ENCODE peak calls at places on chromosomes 3 and 15, in eight cellular contexts. One of them, this sample, is unnamed.

GRCh38 chr15:90581771-90582471 is 52.2 kb downstream of the CRTC3 start:
- DNase-seq in ELR: no peak
- DNase-seq in NAMALWA: no peak
- DNase-seq in stimulated activated CD4-positive, alpha-beta T cell treated with anti-CD3 and anti-CD28 coated beads, Interleukin-1b, Interleukin-23, amount 100 ng/mL, for 1 hour: no peak
- DNase-seq in hypothalamus: no peak
- DNase-seq in activated T-helper 2 cell treated with anti-CD3 and anti-CD28 coated beads, Interferon-gamma antibody, Interleukin-2, Interleukin-4, amounts not matched to agents 10 μg/mL and 5 μg/mL and 100 μg/mL, durations not matched to agents 14 hours and 24 hours and 36 hours: no peak
- DNase-seq in left cardiac atrium: no peak
- DNase-seq in WTC11: no peak
- DNase-seq in this sample: no peak

GRCh38 chr15:74889882-74890768 is at the start of gene MPI:
- DNase-seq in ELR: peak; percentile 88
- DNase-seq in NAMALWA: peak; percentile 92
- DNase-seq in stimulated activated CD4-positive, alpha-beta T cell treated with anti-CD3 and anti-CD28 coated beads, Interleukin-1b, Interleukin-23, amount 100 ng/mL, for 1 hour: peak; percentile 47
- DNase-seq in hypothalamus: peak; percentile 77
- DNase-seq in activated T-helper 2 cell treated with anti-CD3 and anti-CD28 coated beads, Interferon-gamma antibody, Interleukin-2, Interleukin-4, amounts not matched to agents 10 μg/mL and 5 μg/mL and 100 μg/mL, durations not matched to agents 14 hours and 24 hours and 36 hours: peak; percentile 82
- DNase-seq in left cardiac atrium: peak; percentile 91
- DNase-seq in WTC11: peak; percentile 90
- DNase-seq in this sample: peak; percentile 76

GRCh38 chr3:10505050-10505790 is at the start of gene ATP2B2:
- DNase-seq in ELR: no peak
- DNase-seq in NAMALWA: no peak
- DNase-seq in stimulated activated CD4-positive, alpha-beta T cell treated with anti-CD3 and anti-CD28 coated beads, Interleukin-1b, Interleukin-23, amount 100 ng/mL, for 1 hour: no peak
- DNase-seq in hypothalamus: peak; percentile 16
- DNase-seq in activated T-helper 2 cell treated with anti-CD3 and anti-CD28 coated beads, Interferon-gamma antibody, Interleukin-2, Interleukin-4, amounts not matched to agents 10 μg/mL and 5 μg/mL and 100 μg/mL, durations not matched to agents 14 hours and 24 hours and 36 hours: no peak
- DNase-seq in left cardiac atrium: no peak
- DNase-seq in WTC11: peak; percentile 56
- DNase-seq in this sample: peak; percentile 18

GRCh38 chr15:77702211-77702957 is 69.7 kb upstream of the LINGO1 start:
- DNase-seq in ELR: peak; percentile 16
- DNase-seq in NAMALWA: peak; percentile 32
- DNase-seq in stimulated activated CD4-positive, alpha-beta T cell treated with anti-CD3 and anti-CD28 coated beads, Interleukin-1b, Interleukin-23, amount 100 ng/mL, for 1 hour: no peak
- DNase-seq in hypothalamus: no peak
- DNase-seq in activated T-helper 2 cell treated with anti-CD3 and anti-CD28 coated beads, Interferon-gamma antibody, Interleukin-2, Interleukin-4, amounts not matched to agents 10 μg/mL and 5 μg/mL and 100 μg/mL, durations not matched to agents 14 hours and 24 hours and 36 hours: no peak
- DNase-seq in left cardiac atrium: peak; percentile 31
- DNase-seq in WTC11: peak; percentile 80
- DNase-seq in this sample: peak; percentile 3

GRCh38 chr15:94397377-94397776 is 166.0 kb downstream of the MCTP2 start:
- DNase-seq in ELR: no peak
- DNase-seq in NAMALWA: no peak
- DNase-seq in stimulated activated CD4-positive, alpha-beta T cell treated with anti-CD3 and anti-CD28 coated beads, Interleukin-1b, Interleukin-23, amount 100 ng/mL, for 1 hour: no peak
- DNase-seq in hypothalamus: no peak
- DNase-seq in activated T-helper 2 cell treated with anti-CD3 and anti-CD28 coated beads, Interferon-gamma antibody, Interleukin-2, Interleukin-4, amounts not matched to agents 10 μg/mL and 5 μg/mL and 100 μg/mL, durations not matched to agents 14 hours and 24 hours and 36 hours: no peak
- DNase-seq in left cardiac atrium: no peak
- DNase-seq in WTC11: no peak
- DNase-seq in this sample: no peak

GRCh38 chr15:29636140-29636539 is 186.1 kb downstream of the TJP1 start:
- DNase-seq in ELR: no peak
- DNase-seq in NAMALWA: no peak
- DNase-seq in stimulated activated CD4-positive, alpha-beta T cell treated with anti-CD3 and anti-CD28 coated beads, Interleukin-1b, Interleukin-23, amount 100 ng/mL, for 1 hour: no peak
- DNase-seq in hypothalamus: no peak
- DNase-seq in activated T-helper 2 cell treated with anti-CD3 and anti-CD28 coated beads, Interferon-gamma antibody, Interleukin-2, Interleukin-4, amounts not matched to agents 10 μg/mL and 5 μg/mL and 100 μg/mL, durations not matched to agents 14 hours and 24 hours and 36 hours: no peak
- DNase-seq in left cardiac atrium: no peak
- DNase-seq in WTC11: no peak
- DNase-seq in this sample: no peak

GRCh38 chr3:129399895-129400357 is 28.5 kb downstream of the EFCAB12 start:
- DNase-seq in ELR: peak; percentile 48
- DNase-seq in NAMALWA: no peak
- DNase-seq in stimulated activated CD4-positive, alpha-beta T cell treated with anti-CD3 and anti-CD28 coated beads, Interleukin-1b, Interleukin-23, amount 100 ng/mL, for 1 hour: no peak
- DNase-seq in hypothalamus: no peak
- DNase-seq in activated T-helper 2 cell treated with anti-CD3 and anti-CD28 coated beads, Interferon-gamma antibody, Interleukin-2, Interleukin-4, amounts not matched to agents 10 μg/mL and 5 μg/mL and 100 μg/mL, durations not matched to agents 14 hours and 24 hours and 36 hours: no peak
- DNase-seq in left cardiac atrium: no peak
- DNase-seq in WTC11: no peak
- DNase-seq in this sample: peak; percentile 45

GRCh38 chr3:45988804-45989203 is 6.8 kb downstream of the FYCO1 start:
- DNase-seq in ELR: peak; percentile 93
- DNase-seq in NAMALWA: no peak
- DNase-seq in stimulated activated CD4-positive, alpha-beta T cell treated with anti-CD3 and anti-CD28 coated beads, Interleukin-1b, Interleukin-23, amount 100 ng/mL, for 1 hour: no peak
- DNase-seq in hypothalamus: no peak
- DNase-seq in activated T-helper 2 cell treated with anti-CD3 and anti-CD28 coated beads, Interferon-gamma antibody, Interleukin-2, Interleukin-4, amounts not matched to agents 10 μg/mL and 5 μg/mL and 100 μg/mL, durations not matched to agents 14 hours and 24 hours and 36 hours: no peak
- DNase-seq in left cardiac atrium: no peak
- DNase-seq in WTC11: no peak
- DNase-seq in this sample: peak; percentile 75

GRCh38 chr3:16529264-16529663 is 15.8 kb upstream of the RFTN1 start:
- DNase-seq in ELR: no peak
- DNase-seq in NAMALWA: peak; percentile 44
- DNase-seq in stimulated activated CD4-positive, alpha-beta T cell treated with anti-CD3 and anti-CD28 coated beads, Interleukin-1b, Interleukin-23, amount 100 ng/mL, for 1 hour: no peak
- DNase-seq in hypothalamus: no peak
- DNase-seq in activated T-helper 2 cell treated with anti-CD3 and anti-CD28 coated beads, Interferon-gamma antibody, Interleukin-2, Interleukin-4, amounts not matched to agents 10 μg/mL and 5 μg/mL and 100 μg/mL, durations not matched to agents 14 hours and 24 hours and 36 hours: no peak
- DNase-seq in left cardiac atrium: no peak
- DNase-seq in WTC11: no peak
- DNase-seq in this sample: no peak

GRCh38 chr3:66554178-66554577 is 53.4 kb upstream of the LRIG1 start:
- DNase-seq in ELR: peak; percentile 38
- DNase-seq in NAMALWA: no peak
- DNase-seq in stimulated activated CD4-positive, alpha-beta T cell treated with anti-CD3 and anti-CD28 coated beads, Interleukin-1b, Interleukin-23, amount 100 ng/mL, for 1 hour: no peak
- DNase-seq in hypothalamus: no peak
- DNase-seq in activated T-helper 2 cell treated with anti-CD3 and anti-CD28 coated beads, Interferon-gamma antibody, Interleukin-2, Interleukin-4, amounts not matched to agents 10 μg/mL and 5 μg/mL and 100 μg/mL, durations not matched to agents 14 hours and 24 hours and 36 hours: no peak
- DNase-seq in left cardiac atrium: no peak
- DNase-seq in WTC11: no peak
- DNase-seq in this sample: peak; percentile 17

GRCh38 chr3:40867826-40868225 is 331.5 kb upstream of the CTNNB1 start:
- DNase-seq in ELR: no peak
- DNase-seq in NAMALWA: no peak
- DNase-seq in stimulated activated CD4-positive, alpha-beta T cell treated with anti-CD3 and anti-CD28 coated beads, Interleukin-1b, Interleukin-23, amount 100 ng/mL, for 1 hour: no peak
- DNase-seq in hypothalamus: no peak
- DNase-seq in activated T-helper 2 cell treated with anti-CD3 and anti-CD28 coated beads, Interferon-gamma antibody, Interleukin-2, Interleukin-4, amounts not matched to agents 10 μg/mL and 5 μg/mL and 100 μg/mL, durations not matched to agents 14 hours and 24 hours and 36 hours: no peak
- DNase-seq in left cardiac atrium: no peak
- DNase-seq in WTC11: no peak
- DNase-seq in this sample: no peak

GRCh38 chr3:132543016-132543739 is 53.9 kb upstream of the ACKR4 start:
- DNase-seq in ELR: peak; percentile 96
- DNase-seq in NAMALWA: no peak
- DNase-seq in stimulated activated CD4-positive, alpha-beta T cell treated with anti-CD3 and anti-CD28 coated beads, Interleukin-1b, Interleukin-23, amount 100 ng/mL, for 1 hour: no peak
- DNase-seq in hypothalamus: no peak
- DNase-seq in activated T-helper 2 cell treated with anti-CD3 and anti-CD28 coated beads, Interferon-gamma antibody, Interleukin-2, Interleukin-4, amounts not matched to agents 10 μg/mL and 5 μg/mL and 100 μg/mL, durations not matched to agents 14 hours and 24 hours and 36 hours: no peak
- DNase-seq in left cardiac atrium: no peak
- DNase-seq in WTC11: no peak
- DNase-seq in this sample: peak; percentile 90

GRCh38 chr3:45760878-45761711 is 35.2 kb downstream of the SLC6A20 start:
- DNase-seq in ELR: peak; percentile 66
- DNase-seq in NAMALWA: peak; percentile 36
- DNase-seq in stimulated activated CD4-positive, alpha-beta T cell treated with anti-CD3 and anti-CD28 coated beads, Interleukin-1b, Interleukin-23, amount 100 ng/mL, for 1 hour: peak; percentile 7
- DNase-seq in hypothalamus: no peak
- DNase-seq in activated T-helper 2 cell treated with anti-CD3 and anti-CD28 coated beads, Interferon-gamma antibody, Interleukin-2, Interleukin-4, amounts not matched to agents 10 μg/mL and 5 μg/mL and 100 μg/mL, durations not matched to agents 14 hours and 24 hours and 36 hours: no peak
- DNase-seq in left cardiac atrium: no peak
- DNase-seq in WTC11: peak; percentile 68
- DNase-seq in this sample: peak; percentile 45

GRCh38 chr15:39058371-39059131 is 493.9 kb upstream of the RASGRP1 start:
- DNase-seq in ELR: no peak
- DNase-seq in NAMALWA: no peak
- DNase-seq in stimulated activated CD4-positive, alpha-beta T cell treated with anti-CD3 and anti-CD28 coated beads, Interleukin-1b, Interleukin-23, amount 100 ng/mL, for 1 hour: no peak
- DNase-seq in hypothalamus: no peak
- DNase-seq in activated T-helper 2 cell treated with anti-CD3 and anti-CD28 coated beads, Interferon-gamma antibody, Interleukin-2, Interleukin-4, amounts not matched to agents 10 μg/mL and 5 μg/mL and 100 μg/mL, durations not matched to agents 14 hours and 24 hours and 36 hours: no peak
- DNase-seq in left cardiac atrium: no peak
- DNase-seq in WTC11: no peak
- DNase-seq in this sample: no peak

GRCh38 chr3:102529452-102529851 is 94.6 kb downstream of the ZPLD1 start:
- DNase-seq in ELR: peak; percentile 52
- DNase-seq in NAMALWA: no peak
- DNase-seq in stimulated activated CD4-positive, alpha-beta T cell treated with anti-CD3 and anti-CD28 coated beads, Interleukin-1b, Interleukin-23, amount 100 ng/mL, for 1 hour: no peak
- DNase-seq in hypothalamus: no peak
- DNase-seq in activated T-helper 2 cell treated with anti-CD3 and anti-CD28 coated beads, Interferon-gamma antibody, Interleukin-2, Interleukin-4, amounts not matched to agents 10 μg/mL and 5 μg/mL and 100 μg/mL, durations not matched to agents 14 hours and 24 hours and 36 hours: no peak
- DNase-seq in left cardiac atrium: no peak
- DNase-seq in WTC11: peak; percentile 35
- DNase-seq in this sample: peak; percentile 59

GRCh38 chr15:44186724-44187123 is 8.3 kb downstream of the FRMD5 start:
- DNase-seq in ELR: no peak
- DNase-seq in NAMALWA: no peak
- DNase-seq in stimulated activated CD4-positive, alpha-beta T cell treated with anti-CD3 and anti-CD28 coated beads, Interleukin-1b, Interleukin-23, amount 100 ng/mL, for 1 hour: no peak
- DNase-seq in hypothalamus: no peak
- DNase-seq in activated T-helper 2 cell treated with anti-CD3 and anti-CD28 coated beads, Interferon-gamma antibody, Interleukin-2, Interleukin-4, amounts not matched to agents 10 μg/mL and 5 μg/mL and 100 μg/mL, durations not matched to agents 14 hours and 24 hours and 36 hours: no peak
- DNase-seq in left cardiac atrium: no peak
- DNase-seq in WTC11: no peak
- DNase-seq in this sample: no peak

GRCh38 chr3:5811051-5811450 is 623.5 kb downstream of the EDEM1 start:
- DNase-seq in ELR: no peak
- DNase-seq in NAMALWA: no peak
- DNase-seq in stimulated activated CD4-positive, alpha-beta T cell treated with anti-CD3 and anti-CD28 coated beads, Interleukin-1b, Interleukin-23, amount 100 ng/mL, for 1 hour: no peak
- DNase-seq in hypothalamus: no peak
- DNase-seq in activated T-helper 2 cell treated with anti-CD3 and anti-CD28 coated beads, Interferon-gamma antibody, Interleukin-2, Interleukin-4, amounts not matched to agents 10 μg/mL and 5 μg/mL and 100 μg/mL, durations not matched to agents 14 hours and 24 hours and 36 hours: no peak
- DNase-seq in left cardiac atrium: no peak
- DNase-seq in WTC11: no peak
- DNase-seq in this sample: no peak

GRCh38 chr15:43187544-43188155 is 2.4 kb downstream of the CCNDBP1 start:
- DNase-seq in ELR: peak; percentile 75
- DNase-seq in NAMALWA: peak; percentile 79
- DNase-seq in stimulated activated CD4-positive, alpha-beta T cell treated with anti-CD3 and anti-CD28 coated beads, Interleukin-1b, Interleukin-23, amount 100 ng/mL, for 1 hour: no peak
- DNase-seq in hypothalamus: no peak
- DNase-seq in activated T-helper 2 cell treated with anti-CD3 and anti-CD28 coated beads, Interferon-gamma antibody, Interleukin-2, Interleukin-4, amounts not matched to agents 10 μg/mL and 5 μg/mL and 100 μg/mL, durations not matched to agents 14 hours and 24 hours and 36 hours: no peak
- DNase-seq in left cardiac atrium: no peak
- DNase-seq in WTC11: no peak
- DNase-seq in this sample: peak; percentile 48